ENCODE peak calls at places on chromosomes 5 and 9, in four cellular contexts. One of them, this sample, is unnamed.

GRCh38 chr9:38277601-38278200 is 114.8 kb upstream of the ALDH1B1 start:
- DNase-seq in A549: peak
- DNase-seq in activated CD8-positive, alpha-beta T cell treated with anti-CD3 and anti-CD28 coated beads for 36 hours: no peak
- DNase-seq in cardiac muscle cell: no peak
- DNase-seq in this sample: no peak

GRCh38 chr5:146890733-146891440 is 12.3 kb upstream of the PPP2R2B start:
- DNase-seq in A549: no peak
- DNase-seq in activated CD8-positive, alpha-beta T cell treated with anti-CD3 and anti-CD28 coated beads for 36 hours: no peak
- DNase-seq in cardiac muscle cell: peak
- DNase-seq in this sample: no peak

GRCh38 chr5:132421442-132421841 is 51.9 kb downstream of the SLC22A5 start:
- DNase-seq in A549: no peak
- DNase-seq in activated CD8-positive, alpha-beta T cell treated with anti-CD3 and anti-CD28 coated beads for 36 hours: no peak
- DNase-seq in cardiac muscle cell: no peak
- DNase-seq in this sample: no peak

GRCh38 chr9:124257070-124257864 is 482 bp upstream of the NEK6 start:
- DNase-seq in A549: no peak
- DNase-seq in activated CD8-positive, alpha-beta T cell treated with anti-CD3 and anti-CD28 coated beads for 36 hours: peak
- DNase-seq in cardiac muscle cell: no peak
- DNase-seq in this sample: peak

GRCh38 chr9:114108016-114108833 is 9.1 kb upstream of the KIF12 start:
- DNase-seq in A549: peak
- DNase-seq in activated CD8-positive, alpha-beta T cell treated with anti-CD3 and anti-CD28 coated beads for 36 hours: peak
- DNase-seq in cardiac muscle cell: peak
- DNase-seq in this sample: peak

GRCh38 chr5:88688981-88689661 is 193.9 kb downstream of the MEF2C start:
- DNase-seq in A549: no peak
- DNase-seq in activated CD8-positive, alpha-beta T cell treated with anti-CD3 and anti-CD28 coated beads for 36 hours: no peak
- DNase-seq in cardiac muscle cell: no peak
- DNase-seq in this sample: no peak

GRCh38 chr5:111532873-111533272 is 20.5 kb upstream of the STARD4 start:
- DNase-seq in A549: no peak
- DNase-seq in activated CD8-positive, alpha-beta T cell treated with anti-CD3 and anti-CD28 coated beads for 36 hours: no peak
- DNase-seq in cardiac muscle cell: no peak
- DNase-seq in this sample: no peak

GRCh38 chr5:127959152-127959764 is 124.3 kb upstream of the SLC12A2 start:
- DNase-seq in A549: peak
- DNase-seq in activated CD8-positive, alpha-beta T cell treated with anti-CD3 and anti-CD28 coated beads for 36 hours: peak
- DNase-seq in cardiac muscle cell: peak
- DNase-seq in this sample: no peak

GRCh38 chr9:111298831-111299603 is 31.0 kb downstream of the OR2K2 start:
- DNase-seq in A549: peak
- DNase-seq in activated CD8-positive, alpha-beta T cell treated with anti-CD3 and anti-CD28 coated beads for 36 hours: no peak
- DNase-seq in cardiac muscle cell: peak
- DNase-seq in this sample: peak

GRCh38 chr5:139523635-139524445 is 37.3 kb upstream of the UBE2D2 start:
- DNase-seq in A549: no peak
- DNase-seq in activated CD8-positive, alpha-beta T cell treated with anti-CD3 and anti-CD28 coated beads for 36 hours: no peak
- DNase-seq in cardiac muscle cell: no peak
- DNase-seq in this sample: no peak

GRCh38 chr9:136544549-136545064 is 1.2 kb downstream of the NOTCH1 start:
- DNase-seq in A549: no peak
- DNase-seq in activated CD8-positive, alpha-beta T cell treated with anti-CD3 and anti-CD28 coated beads for 36 hours: peak
- DNase-seq in cardiac muscle cell: peak
- DNase-seq in this sample: peak

GRCh38 chr9:22142681-22143080 is 133.6 kb upstream of the CDKN2B start:
- DNase-seq in A549: no peak
- DNase-seq in activated CD8-positive, alpha-beta T cell treated with anti-CD3 and anti-CD28 coated beads for 36 hours: no peak
- DNase-seq in cardiac muscle cell: peak
- DNase-seq in this sample: no peak

GRCh38 chr9:104843644-104844226 is 79.8 kb downstream of the NIPSNAP3B start:
- DNase-seq in A549: no peak
- DNase-seq in activated CD8-positive, alpha-beta T cell treated with anti-CD3 and anti-CD28 coated beads for 36 hours: no peak
- DNase-seq in cardiac muscle cell: no peak
- DNase-seq in this sample: no peak

GRCh38 chr9:104856413-104856941 is 71.5 kb downstream of the ABCA1 start:
- DNase-seq in A549: no peak
- DNase-seq in activated CD8-positive, alpha-beta T cell treated with anti-CD3 and anti-CD28 coated beads for 36 hours: no peak
- DNase-seq in cardiac muscle cell: peak
- DNase-seq in this sample: no peak

GRCh38 chr9:23011669-23012068 is 565.0 kb downstream of the DMRTA1 start:
- DNase-seq in A549: no peak
- DNase-seq in activated CD8-positive, alpha-beta T cell treated with anti-CD3 and anti-CD28 coated beads for 36 hours: no peak
- DNase-seq in cardiac muscle cell: no peak
- DNase-seq in this sample: no peak

GRCh38 chr5:6365977-6366590 is 12.3 kb downstream of the MED10 start:
- DNase-seq in A549: no peak
- DNase-seq in activated CD8-positive, alpha-beta T cell treated with anti-CD3 and anti-CD28 coated beads for 36 hours: no peak
- DNase-seq in cardiac muscle cell: no peak
- DNase-seq in this sample: no peak

GRCh38 chr9:37395229-37395628 is 27.3 kb upstream of the GRHPR start:
- DNase-seq in A549: no peak
- DNase-seq in activated CD8-positive, alpha-beta T cell treated with anti-CD3 and anti-CD28 coated beads for 36 hours: no peak
- DNase-seq in cardiac muscle cell: no peak
- DNase-seq in this sample: no peak

GRCh38 chr9:83234541-83234940 is 171.6 kb upstream of the RASEF start:
- DNase-seq in A549: no peak
- DNase-seq in activated CD8-positive, alpha-beta T cell treated with anti-CD3 and anti-CD28 coated beads for 36 hours: no peak
- DNase-seq in cardiac muscle cell: peak
- DNase-seq in this sample: no peak

GRCh38 chr5:123414975-123415374 is 8.2 kb downstream of the CEP120 start:
- DNase-seq in A549: no peak
- DNase-seq in activated CD8-positive, alpha-beta T cell treated with anti-CD3 and anti-CD28 coated beads for 36 hours: no peak
- DNase-seq in cardiac muscle cell: no peak
- DNase-seq in this sample: no peak

GRCh38 chr5:144203750-144204596 is 33.3 kb downstream of the KCTD16 start:
- DNase-seq in A549: peak
- DNase-seq in activated CD8-positive, alpha-beta T cell treated with anti-CD3 and anti-CD28 coated beads for 36 hours: peak
- DNase-seq in cardiac muscle cell: peak
- DNase-seq in this sample: peak

GRCh38 chr9:35667939-35668338 is 2.9 kb upstream of the ARHGEF39 start:
- DNase-seq in A549: no peak
- DNase-seq in activated CD8-positive, alpha-beta T cell treated with anti-CD3 and anti-CD28 coated beads for 36 hours: no peak
- DNase-seq in cardiac muscle cell: no peak
- DNase-seq in this sample: no peak

GRCh38 chr9:133701981-133702797 is 36.0 kb downstream of the SARDH start:
- DNase-seq in A549: no peak
- DNase-seq in activated CD8-positive, alpha-beta T cell treated with anti-CD3 and anti-CD28 coated beads for 36 hours: peak
- DNase-seq in cardiac muscle cell: peak
- DNase-seq in this sample: no peak

GRCh38 chr5:154203798-154204578 is 13.5 kb downstream of the GALNT10 start:
- DNase-seq in A549: no peak
- DNase-seq in activated CD8-positive, alpha-beta T cell treated with anti-CD3 and anti-CD28 coated beads for 36 hours: no peak
- DNase-seq in cardiac muscle cell: no peak
- DNase-seq in this sample: no peak

GRCh38 chr5:58459860-58460726 is at the start of gene PLK2:
- DNase-seq in A549: peak
- DNase-seq in activated CD8-positive, alpha-beta T cell treated with anti-CD3 and anti-CD28 coated beads for 36 hours: peak
- DNase-seq in cardiac muscle cell: peak
- DNase-seq in this sample: peak

GRCh38 chr9:128836509-128837145 is 7.0 kb upstream of the SPOUT1 start:
- DNase-seq in A549: no peak
- DNase-seq in activated CD8-positive, alpha-beta T cell treated with anti-CD3 and anti-CD28 coated beads for 36 hours: no peak
- DNase-seq in cardiac muscle cell: no peak
- DNase-seq in this sample: peak

GRCh38 chr9:122144006-122144405 is 15.6 kb downstream of the NDUFA8 start:
- DNase-seq in A549: no peak
- DNase-seq in activated CD8-positive, alpha-beta T cell treated with anti-CD3 and anti-CD28 coated beads for 36 hours: no peak
- DNase-seq in cardiac muscle cell: no peak
- DNase-seq in this sample: no peak

GRCh38 chr5:11110128-11110527 is 349.1 kb upstream of the DAP start:
- DNase-seq in A549: no peak
- DNase-seq in activated CD8-positive, alpha-beta T cell treated with anti-CD3 and anti-CD28 coated beads for 36 hours: no peak
- DNase-seq in cardiac muscle cell: no peak
- DNase-seq in this sample: no peak

GRCh38 chr9:113701741-113702422 is 174.2 kb upstream of the ZNF618 start:
- DNase-seq in A549: no peak
- DNase-seq in activated CD8-positive, alpha-beta T cell treated with anti-CD3 and anti-CD28 coated beads for 36 hours: no peak
- DNase-seq in cardiac muscle cell: no peak
- DNase-seq in this sample: no peak

GRCh38 chr9:112620353-112620752 is 97.6 kb downstream of the INIP start:
- DNase-seq in A549: no peak
- DNase-seq in activated CD8-positive, alpha-beta T cell treated with anti-CD3 and anti-CD28 coated beads for 36 hours: no peak
- DNase-seq in cardiac muscle cell: peak
- DNase-seq in this sample: no peak

GRCh38 chr5:90709323-90710148 is 150.9 kb downstream of the ADGRV1 start:
- DNase-seq in A549: peak
- DNase-seq in activated CD8-positive, alpha-beta T cell treated with anti-CD3 and anti-CD28 coated beads for 36 hours: peak
- DNase-seq in cardiac muscle cell: peak
- DNase-seq in this sample: peak

GRCh38 chr5:178327446-178327845 is 94.8 kb upstream of the PHYKPL start:
- DNase-seq in A549: no peak
- DNase-seq in activated CD8-positive, alpha-beta T cell treated with anti-CD3 and anti-CD28 coated beads for 36 hours: no peak
- DNase-seq in cardiac muscle cell: no peak
- DNase-seq in this sample: no peak

GRCh38 chr5:144913661-144914060 is 743.0 kb downstream of the KCTD16 start:
- DNase-seq in A549: no peak
- DNase-seq in activated CD8-positive, alpha-beta T cell treated with anti-CD3 and anti-CD28 coated beads for 36 hours: no peak
- DNase-seq in cardiac muscle cell: no peak
- DNase-seq in this sample: no peak

GRCh38 chr5:81848368-81848767 is 97.5 kb upstream of the SSBP2 start:
- DNase-seq in A549: no peak
- DNase-seq in activated CD8-positive, alpha-beta T cell treated with anti-CD3 and anti-CD28 coated beads for 36 hours: no peak
- DNase-seq in cardiac muscle cell: peak
- DNase-seq in this sample: no peak

GRCh38 chr9:131407717-131408195 is 13.9 kb downstream of the PRRC2B start:
- DNase-seq in A549: peak
- DNase-seq in activated CD8-positive, alpha-beta T cell treated with anti-CD3 and anti-CD28 coated beads for 36 hours: peak
- DNase-seq in cardiac muscle cell: peak
- DNase-seq in this sample: no peak
- TF ChIP-seq CTCF in A549: no peak
- TF ChIP-seq CTCF in activated CD8-positive, alpha-beta T cell treated with anti-CD3 and anti-CD28 coated beads for 36 hours: peak
- TF ChIP-seq CTCF in cardiac muscle cell: peak
- TF ChIP-seq CTCF in this sample: no peak

GRCh38 chr9:109401169-109401989 is 80.5 kb upstream of the EPB41L4B start:
- DNase-seq in A549: peak
- DNase-seq in activated CD8-positive, alpha-beta T cell treated with anti-CD3 and anti-CD28 coated beads for 36 hours: peak
- DNase-seq in cardiac muscle cell: peak
- DNase-seq in this sample: peak
- TF ChIP-seq CTCF in A549: peak
- TF ChIP-seq CTCF in activated CD8-positive, alpha-beta T cell treated with anti-CD3 and anti-CD28 coated beads for 36 hours: peak
- TF ChIP-seq CTCF in cardiac muscle cell: peak
- TF ChIP-seq CTCF in this sample: peak

DNA sequence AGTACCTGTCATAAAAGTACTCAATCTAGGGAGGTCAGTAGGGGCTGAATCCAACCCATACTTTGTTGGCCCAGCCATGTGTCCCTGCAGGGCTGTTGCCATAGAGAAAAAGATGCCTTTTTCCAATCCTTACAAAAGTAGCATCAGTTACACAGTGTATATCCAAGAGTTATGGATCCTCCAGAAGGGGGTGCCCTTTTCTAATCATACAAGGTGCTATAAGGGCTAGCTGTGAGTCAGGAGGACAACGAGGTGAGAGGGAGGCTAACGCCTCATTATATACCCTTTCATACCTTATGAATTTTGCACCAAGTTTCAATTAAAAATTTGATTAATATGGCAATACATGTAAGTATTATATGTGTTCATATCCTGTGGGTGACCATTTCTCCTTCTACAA is 4.8 kb downstream of the KIAA0825 start:
- DNase-seq in A549: peak
- DNase-seq in activated CD8-positive, alpha-beta T cell treated with anti-CD3 and anti-CD28 coated beads for 36 hours: peak
- DNase-seq in cardiac muscle cell: peak
- DNase-seq in this sample: peak
- TF ChIP-seq CTCF in A549: peak
- TF ChIP-seq CTCF in activated CD8-positive, alpha-beta T cell treated with anti-CD3 and anti-CD28 coated beads for 36 hours: no peak
- TF ChIP-seq CTCF in cardiac muscle cell: peak
- TF ChIP-seq CTCF in this sample: no peak

DNA sequence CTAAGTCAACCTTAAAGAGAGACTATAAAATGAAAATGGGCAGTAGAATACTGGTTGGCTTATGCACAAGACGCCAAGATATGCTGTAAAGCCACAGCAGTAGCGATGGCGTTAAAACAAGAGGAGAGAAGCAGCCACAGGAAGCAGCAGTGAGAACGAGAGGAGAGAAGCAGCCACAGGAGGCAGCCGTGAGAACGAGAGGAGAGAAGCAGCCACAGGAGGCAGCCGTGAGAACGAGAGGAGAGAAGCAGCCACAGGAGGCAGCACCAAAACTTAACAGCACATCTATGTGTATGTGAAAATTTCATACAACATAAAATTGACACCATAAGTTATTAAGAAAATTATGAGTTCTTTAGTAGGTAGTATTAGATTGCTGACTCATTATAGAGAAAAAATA is 2318.6 kb upstream of the ACO1 start:
- DNase-seq in A549: peak
- DNase-seq in activated CD8-positive, alpha-beta T cell treated with anti-CD3 and anti-CD28 coated beads for 36 hours: no peak
- DNase-seq in cardiac muscle cell: no peak
- DNase-seq in this sample: no peak
- TF ChIP-seq CTCF in A549: no peak
- TF ChIP-seq CTCF in activated CD8-positive, alpha-beta T cell treated with anti-CD3 and anti-CD28 coated beads for 36 hours: no peak
- TF ChIP-seq CTCF in cardiac muscle cell: no peak
- TF ChIP-seq CTCF in this sample: no peak

GRCh38 chr9:135507104-135508035 is 6.9 kb downstream of the MRPS2 start:
- DNase-seq in A549: no peak
- DNase-seq in activated CD8-positive, alpha-beta T cell treated with anti-CD3 and anti-CD28 coated beads for 36 hours: no peak
- DNase-seq in cardiac muscle cell: no peak
- DNase-seq in this sample: no peak
- TF ChIP-seq CTCF in A549: no peak
- TF ChIP-seq CTCF in activated CD8-positive, alpha-beta T cell treated with anti-CD3 and anti-CD28 coated beads for 36 hours: no peak
- TF ChIP-seq CTCF in cardiac muscle cell: no peak
- TF ChIP-seq CTCF in this sample: no peak

GRCh38 chr5:113036826-113037225 is 60.2 kb downstream of the DCP2 start:
- DNase-seq in A549: no peak
- DNase-seq in activated CD8-positive, alpha-beta T cell treated with anti-CD3 and anti-CD28 coated beads for 36 hours: no peak
- DNase-seq in cardiac muscle cell: no peak
- DNase-seq in this sample: no peak

GRCh38 chr5:113040672-113041071 is 64.1 kb downstream of the DCP2 start:
- DNase-seq in A549: no peak
- DNase-seq in activated CD8-positive, alpha-beta T cell treated with anti-CD3 and anti-CD28 coated beads for 36 hours: no peak
- DNase-seq in cardiac muscle cell: no peak
- DNase-seq in this sample: no peak

GRCh38 chr5:113039229-113039628 is 62.6 kb downstream of the DCP2 start:
- DNase-seq in A549: no peak
- DNase-seq in activated CD8-positive, alpha-beta T cell treated with anti-CD3 and anti-CD28 coated beads for 36 hours: no peak
- DNase-seq in cardiac muscle cell: no peak
- DNase-seq in this sample: no peak

GRCh38 chr5:113038136-113038535 is 61.5 kb downstream of the DCP2 start:
- DNase-seq in A549: no peak
- DNase-seq in activated CD8-positive, alpha-beta T cell treated with anti-CD3 and anti-CD28 coated beads for 36 hours: no peak
- DNase-seq in cardiac muscle cell: no peak
- DNase-seq in this sample: no peak

GRCh38 chr5:113038714-113039113 is 62.1 kb downstream of the DCP2 start:
- DNase-seq in A549: no peak
- DNase-seq in activated CD8-positive, alpha-beta T cell treated with anti-CD3 and anti-CD28 coated beads for 36 hours: no peak
- DNase-seq in cardiac muscle cell: peak
- DNase-seq in this sample: no peak
- TF ChIP-seq CTCF in A549: no peak
- TF ChIP-seq CTCF in activated CD8-positive, alpha-beta T cell treated with anti-CD3 and anti-CD28 coated beads for 36 hours: no peak
- TF ChIP-seq CTCF in cardiac muscle cell: peak
- TF ChIP-seq CTCF in this sample: no peak

This sample was measured in GM20000.